ENCODE peak calls at places on chromosome 2, in five cellular contexts. P is NCI-H1105; O is GM23248; E is gastrocnemius medialis; I is stimulated activated CD4-positive, alpha-beta T cell treated with anti-CD3 and anti-CD28 coated beads, Interleukin-2, amount 100 ng/mL, for 24 hours. B is an unnamed sample.

GRCh38 chr2:149490296-149490695 is 97.3 kb downstream of the MMADHC start:
- DNase-seq in E (no peak), I (no peak), O (peak), P (no peak), B (no peak)

GRCh38 chr2:152488075-152488474 is 153.1 kb downstream of the FMNL2 start:
- DNase-seq in E (no peak), I (no peak), O (no peak), P (no peak), B (no peak)

GRCh38 chr2:56313541-56313940 is 129.8 kb downstream of the CCDC85A start:
- DNase-seq in I (no peak), O (no peak), E (no peak), P (peak), B (no peak)

GRCh38 chr2:236908456-236909388 is 177.0 kb upstream of the COPS8 start:
- DNase-seq in P (no peak), E (no peak), O (no peak), I (no peak), B (no peak)

GRCh38 chr2:190882327-190882766 is 1.7 kb downstream of the GLS start:
- DNase-seq in E (no peak), I (no peak), O (no peak), P (no peak), B (no peak)

GRCh38 chr2:104091894-104092293 is 762.0 kb upstream of the POU3F3 start:
- DNase-seq in I (no peak), E (no peak), P (no peak), O (no peak), B (no peak)

GRCh38 chr2:236625156-236625690 is 55.6 kb downstream of the ACKR3 start:
- DNase-seq in O (no peak), E (no peak), I (no peak), P (no peak), B (no peak)

GRCh38 chr2:113886479-113887383 is 3.2 kb upstream of the ACTR3 start:
- DNase-seq in P (no peak), E (peak), O (peak), I (peak), B (no peak)